ENCODE peak calls at places on chromosome 9, in ten cellular contexts. One of them, this sample, is unnamed.

GRCh38 chr9:108442604-108443277 is 413.0 kb downstream of the ACTL7B start:
- DNase-seq in tibial nerve: no peak
- DNase-seq in NCI-H774: no peak
- DNase-seq in H9: no peak
- DNase-seq in SW480: peak
- DNase-seq in activated naive CD4-positive, alpha-beta T cell: no peak
- DNase-seq in RPMI8226: no peak
- DNase-seq in left cardiac atrium: no peak
- DNase-seq in NCI-H69: peak
- DNase-seq in lower lobe of right lung: no peak
- DNase-seq in this sample: no peak

GRCh38 chr9:36637491-36638270 is 65.0 kb downstream of the MELK start:
- DNase-seq in tibial nerve: no peak
- DNase-seq in NCI-H774: no peak
- DNase-seq in H9: no peak
- DNase-seq in SW480: no peak
- DNase-seq in activated naive CD4-positive, alpha-beta T cell: no peak
- DNase-seq in RPMI8226: no peak
- DNase-seq in left cardiac atrium: no peak
- DNase-seq in NCI-H69: no peak
- DNase-seq in lower lobe of right lung: no peak
- DNase-seq in this sample: no peak

GRCh38 chr9:123775885-123776284 is 154.0 kb downstream of the DENND1A start:
- DNase-seq in tibial nerve: no peak
- DNase-seq in NCI-H774: no peak
- DNase-seq in H9: no peak
- DNase-seq in SW480: no peak
- DNase-seq in activated naive CD4-positive, alpha-beta T cell: no peak
- DNase-seq in RPMI8226: no peak
- DNase-seq in left cardiac atrium: no peak
- DNase-seq in NCI-H69: peak
- DNase-seq in lower lobe of right lung: no peak
- DNase-seq in this sample: no peak

GRCh38 chr9:116156621-116157314 is 3.2 kb downstream of the PAPPA start:
- DNase-seq in tibial nerve: peak
- DNase-seq in NCI-H774: peak
- DNase-seq in H9: peak
- DNase-seq in SW480: no peak
- DNase-seq in activated naive CD4-positive, alpha-beta T cell: no peak
- DNase-seq in RPMI8226: no peak
- DNase-seq in left cardiac atrium: peak
- DNase-seq in NCI-H69: peak
- DNase-seq in lower lobe of right lung: no peak
- DNase-seq in this sample: peak

GRCh38 chr9:76866689-76867088 is 39.2 kb downstream of the PRUNE2 start:
- DNase-seq in tibial nerve: no peak
- DNase-seq in NCI-H774: no peak
- DNase-seq in H9: no peak
- DNase-seq in SW480: peak
- DNase-seq in activated naive CD4-positive, alpha-beta T cell: no peak
- DNase-seq in RPMI8226: no peak
- DNase-seq in left cardiac atrium: no peak
- DNase-seq in NCI-H69: peak
- DNase-seq in lower lobe of right lung: no peak
- DNase-seq in this sample: no peak

GRCh38 chr9:134597041-134597913 is 44.3 kb upstream of the COL5A1 start:
- DNase-seq in tibial nerve: peak
- DNase-seq in NCI-H774: no peak
- DNase-seq in H9: no peak
- DNase-seq in SW480: peak
- DNase-seq in activated naive CD4-positive, alpha-beta T cell: no peak
- DNase-seq in RPMI8226: peak
- DNase-seq in left cardiac atrium: no peak
- DNase-seq in NCI-H69: no peak
- DNase-seq in lower lobe of right lung: no peak
- DNase-seq in this sample: no peak

GRCh38 chr9:111016046-111017026 is 21.9 kb downstream of the LPAR1 start:
- DNase-seq in tibial nerve: no peak
- DNase-seq in NCI-H774: no peak
- DNase-seq in H9: no peak
- DNase-seq in SW480: no peak
- DNase-seq in activated naive CD4-positive, alpha-beta T cell: no peak
- DNase-seq in RPMI8226: no peak
- DNase-seq in left cardiac atrium: no peak
- DNase-seq in NCI-H69: no peak
- DNase-seq in lower lobe of right lung: no peak
- DNase-seq in this sample: no peak

GRCh38 chr9:4170231-4170630 is 129.6 kb downstream of the GLIS3 start:
- DNase-seq in tibial nerve: no peak
- DNase-seq in NCI-H774: no peak
- DNase-seq in H9: no peak
- DNase-seq in SW480: no peak
- DNase-seq in activated naive CD4-positive, alpha-beta T cell: no peak
- DNase-seq in RPMI8226: no peak
- DNase-seq in left cardiac atrium: no peak
- DNase-seq in NCI-H69: no peak
- DNase-seq in lower lobe of right lung: no peak
- DNase-seq in this sample: no peak

GRCh38 chr9:18520395-18520794 is 46.4 kb downstream of the ADAMTSL1 start:
- DNase-seq in tibial nerve: peak
- DNase-seq in NCI-H774: no peak
- DNase-seq in H9: no peak
- DNase-seq in SW480: no peak
- DNase-seq in activated naive CD4-positive, alpha-beta T cell: no peak
- DNase-seq in RPMI8226: no peak
- DNase-seq in left cardiac atrium: no peak
- DNase-seq in NCI-H69: peak
- DNase-seq in lower lobe of right lung: no peak
- DNase-seq in this sample: peak

GRCh38 chr9:14813336-14814020 is 90.9 kb upstream of the CER1 start:
- DNase-seq in tibial nerve: no peak
- DNase-seq in NCI-H774: no peak
- DNase-seq in H9: no peak
- DNase-seq in SW480: no peak
- DNase-seq in activated naive CD4-positive, alpha-beta T cell: no peak
- DNase-seq in RPMI8226: no peak
- DNase-seq in left cardiac atrium: no peak
- DNase-seq in NCI-H69: no peak
- DNase-seq in lower lobe of right lung: no peak
- DNase-seq in this sample: no peak

GRCh38 chr9:126486276-126486675 is 127.5 kb upstream of the LMX1B start:
- DNase-seq in tibial nerve: no peak
- DNase-seq in NCI-H774: no peak
- DNase-seq in H9: no peak
- DNase-seq in SW480: no peak
- DNase-seq in activated naive CD4-positive, alpha-beta T cell: no peak
- DNase-seq in RPMI8226: no peak
- DNase-seq in left cardiac atrium: no peak
- DNase-seq in NCI-H69: no peak
- DNase-seq in lower lobe of right lung: peak
- DNase-seq in this sample: no peak

GRCh38 chr9:72979405-72980100 is 26.7 kb upstream of the ALDH1A1 start:
- DNase-seq in tibial nerve: no peak
- DNase-seq in NCI-H774: no peak
- DNase-seq in H9: no peak
- DNase-seq in SW480: peak
- DNase-seq in activated naive CD4-positive, alpha-beta T cell: no peak
- DNase-seq in RPMI8226: no peak
- DNase-seq in left cardiac atrium: no peak
- DNase-seq in NCI-H69: no peak
- DNase-seq in lower lobe of right lung: no peak
- DNase-seq in this sample: no peak

GRCh38 chr9:26266111-26266791 is 588.0 kb upstream of the TUSC1 start:
- DNase-seq in tibial nerve: no peak
- DNase-seq in NCI-H774: no peak
- DNase-seq in H9: no peak
- DNase-seq in SW480: no peak
- DNase-seq in activated naive CD4-positive, alpha-beta T cell: no peak
- DNase-seq in RPMI8226: no peak
- DNase-seq in left cardiac atrium: no peak
- DNase-seq in NCI-H69: no peak
- DNase-seq in lower lobe of right lung: no peak
- DNase-seq in this sample: no peak

GRCh38 chr9:6968271-6968670 is 210.5 kb downstream of the KDM4C start:
- DNase-seq in tibial nerve: no peak
- DNase-seq in NCI-H774: no peak
- DNase-seq in H9: no peak
- DNase-seq in SW480: no peak
- DNase-seq in activated naive CD4-positive, alpha-beta T cell: no peak
- DNase-seq in RPMI8226: no peak
- DNase-seq in left cardiac atrium: no peak
- DNase-seq in NCI-H69: no peak
- DNase-seq in lower lobe of right lung: no peak
- DNase-seq in this sample: no peak

GRCh38 chr9:109172935-109173334 is 5.9 kb upstream of the FRRS1L start:
- DNase-seq in tibial nerve: no peak
- DNase-seq in NCI-H774: no peak
- DNase-seq in H9: no peak
- DNase-seq in SW480: no peak
- DNase-seq in activated naive CD4-positive, alpha-beta T cell: no peak
- DNase-seq in RPMI8226: no peak
- DNase-seq in left cardiac atrium: no peak
- DNase-seq in NCI-H69: no peak
- DNase-seq in lower lobe of right lung: no peak
- DNase-seq in this sample: no peak

GRCh38 chr9:131747352-131747751 is 7.5 kb upstream of the RAPGEF1 start:
- DNase-seq in tibial nerve: no peak
- DNase-seq in NCI-H774: peak
- DNase-seq in H9: no peak
- DNase-seq in SW480: peak
- DNase-seq in activated naive CD4-positive, alpha-beta T cell: no peak
- DNase-seq in RPMI8226: peak
- DNase-seq in left cardiac atrium: no peak
- DNase-seq in NCI-H69: peak
- DNase-seq in lower lobe of right lung: no peak
- DNase-seq in this sample: peak

GRCh38 chr9:33229359-33230120 is 10.4 kb upstream of the SPINK4 start:
- DNase-seq in tibial nerve: no peak
- DNase-seq in NCI-H774: peak
- DNase-seq in H9: peak
- DNase-seq in SW480: peak
- DNase-seq in activated naive CD4-positive, alpha-beta T cell: no peak
- DNase-seq in RPMI8226: peak
- DNase-seq in left cardiac atrium: peak
- DNase-seq in NCI-H69: peak
- DNase-seq in lower lobe of right lung: peak
- DNase-seq in this sample: peak

This sample was measured in NCI-H146.